ENCODE peak calls at places on chromosomes 13 and 19, in four cellular contexts. O, Q, R and X are unnamed samples.

GRCh38 chr19:44753932-44754742 is 5.6 kb downstream of the BCL3 start:
- DNase-seq in Q (peak), O (peak), R (peak), X (no peak)

GRCh38 chr19:53583181-53583580 is 45.2 kb downstream of the ZNF331 start:
- DNase-seq in R (no peak), Q (no peak), O (no peak), X (no peak)

GRCh38 chr19:50838239-50838638 is 4.9 kb upstream of the KLK15 start:
- DNase-seq in O (no peak), R (peak), Q (no peak), X (no peak)

GRCh38 chr19:54035215-54036178 is 28.2 kb downstream of the VSTM1 start:
- DNase-seq in O (no peak), R (peak), Q (no peak), X (no peak)

GRCh38 chr13:23440821-23441608 is 7.5 kb upstream of the SACS start:
- DNase-seq in R (no peak), O (no peak), Q (no peak), X (no peak)

GRCh38 chr19:29002336-29002735 is 210.6 kb downstream of the UQCRFS1 start:
- DNase-seq in O (no peak), R (no peak), Q (no peak), X (no peak)

GRCh38 chr13:32734511-32734910 is 148.3 kb downstream of the PDS5B start:
- DNase-seq in Q (no peak), O (peak), R (no peak), X (no peak)

GRCh38 chr19:7869453-7869909 is 4.7 kb downstream of the PRR36 start:
- DNase-seq in Q (peak), R (peak), O (peak), X (peak)

GRCh38 chr19:34926685-34927375 is at the start of gene ZNF30:
- DNase-seq in R (peak), Q (peak), O (peak), X (peak)

GRCh38 chr19:55355213-55355821 is 798 bp upstream of the COX6B2 start:
- DNase-seq in O (no peak), Q (no peak), R (peak), X (no peak)

GRCh38 chr19:1650627-1651009 is 1.8 kb downstream of the TCF3 start:
- DNase-seq in O (peak), R (peak), Q (peak), X (no peak)

GRCh38 chr13:71587193-71587592 is 279.8 kb downstream of the DACH1 start:
- DNase-seq in R (no peak), O (no peak), Q (no peak), X (no peak)

GRCh38 chr19:516884-517424 is 9.7 kb downstream of the TPGS1 start:
- DNase-seq in R (no peak), O (no peak), Q (no peak), X (no peak)

GRCh38 chr13:89982406-89983085 is 1364.9 kb upstream of the MIR17HG start:
- DNase-seq in R (no peak), O (no peak), Q (no peak), X (no peak)

GRCh38 chr19:6108721-6109633 is 1.3 kb downstream of the RFX2 start:
- DNase-seq in O (no peak), R (peak), Q (peak), X (no peak)

GRCh38 chr13:80342541-80343371 is 1.8 kb upstream of the SPRY2 start:
- DNase-seq in O (peak), Q (peak), R (peak), X (no peak)

GRCh38 chr19:29574518-29574917 is 31.6 kb upstream of the POP4 start:
- DNase-seq in O (no peak), R (no peak), Q (no peak), X (no peak)

GRCh38 chr19:8208119-8208709 is 956 bp upstream of the CERS4 start:
- DNase-seq in O (no peak), Q (no peak), R (peak), X (no peak)

GRCh38 chr19:49128545-49129237 is 9.3 kb downstream of the PPFIA3 start:
- DNase-seq in R (no peak), O (no peak), Q (no peak), X (no peak)

GRCh38 chr19:29745253-29745652 is 30.2 kb upstream of the C19orf12 start:
- DNase-seq in Q (peak), O (peak), R (peak), X (no peak)

GRCh38 chr19:1736916-1737315 is 16.4 kb upstream of the ONECUT3 start:
- DNase-seq in Q (no peak), O (no peak), R (peak), X (no peak)

GRCh38 chr13:75544681-75545333 is 4.8 kb upstream of the UCHL3 start:
- DNase-seq in Q (no peak), O (no peak), R (no peak), X (no peak)

GRCh38 chr13:48493076-48493765 is 39.7 kb downstream of the RCBTB2 start:
- DNase-seq in O (no peak), R (no peak), Q (no peak), X (no peak)

GRCh38 chr19:17125728-17126677 is 50.4 kb downstream of the MYO9B start:
- DNase-seq in Q (peak), R (no peak), O (no peak), X (peak)

GRCh38 chr19:55611300-55611982 is 6.0 kb downstream of the ZNF865 start:
- DNase-seq in O (no peak), Q (no peak), R (no peak), X (no peak)

GRCh38 chr13:77698211-77699058 is 948 bp downstream of the SLAIN1 start:
- DNase-seq in Q (peak), O (peak), R (peak), X (no peak)

GRCh38 chr19:49111218-49111998 is 2.8 kb upstream of the LIN7B start:
- DNase-seq in R (no peak), Q (no peak), O (no peak), X (no peak)

DNA sequence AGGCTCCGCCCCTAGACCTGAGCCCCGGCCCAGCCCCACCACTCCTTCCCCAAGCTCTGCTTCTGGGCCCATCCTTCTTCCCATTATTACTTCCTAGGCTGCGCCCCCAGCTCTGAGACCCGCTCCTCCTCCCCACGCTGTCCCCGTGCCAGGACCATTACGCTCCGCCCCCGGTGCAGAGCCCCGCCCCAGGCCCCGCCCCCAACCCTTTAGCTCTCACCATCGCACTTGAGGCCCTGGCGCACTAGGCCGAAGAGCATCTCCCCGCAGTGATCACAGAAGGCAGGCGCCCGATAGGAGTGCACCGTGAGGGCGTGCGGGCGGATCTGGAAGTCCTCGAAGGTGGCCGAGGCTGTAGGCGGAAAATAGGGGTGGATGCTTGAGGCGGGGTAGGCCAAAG is 6.2 kb downstream of the PRKD2 start:
- DNase-seq in R (peak), O (no peak), Q (no peak), X (no peak)
- H3K4me3 ChIP-seq in R (no peak), O (no peak), Q (no peak), X (no peak)

GRCh38 chr19:38838208-38838985 is 6.8 kb upstream of the ECH1 start:
- DNase-seq in O (no peak), Q (peak), R (no peak), X (no peak)
- TF ChIP-seq CTCF in O (no peak), Q (no peak), R (no peak), X (no peak)

GRCh38 chr19:14758816-14759215 is 19.5 kb downstream of the ADGRE2 start:
- DNase-seq in Q (peak), R (peak), O (no peak), X (no peak)
- H3K4me3 ChIP-seq in Q (no peak), R (peak), O (no peak), X (no peak)

DNA sequence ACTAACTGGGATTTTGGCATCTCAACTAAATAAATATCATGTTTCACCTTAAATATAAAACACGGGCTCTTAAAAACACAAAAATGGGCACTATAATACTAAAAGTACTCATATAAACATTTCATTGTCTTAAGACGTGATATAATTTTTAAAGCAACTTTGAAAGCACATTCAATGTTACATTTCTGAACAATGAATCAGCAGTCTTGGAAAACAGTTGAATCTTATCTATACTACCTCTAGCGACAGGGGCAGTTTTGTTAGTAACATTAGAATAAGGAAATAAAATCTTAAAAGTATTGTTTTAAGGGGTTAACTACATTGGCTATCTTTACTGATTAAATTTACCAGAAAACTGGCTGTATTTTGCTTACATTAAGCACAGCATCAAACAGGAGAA is 156.9 kb downstream of the UGGT2 start:
- DNase-seq in Q (no peak), R (no peak), O (no peak), X (no peak)
- TF ChIP-seq CTCF in Q (no peak), R (no peak), O (no peak), X (no peak)

DNA sequence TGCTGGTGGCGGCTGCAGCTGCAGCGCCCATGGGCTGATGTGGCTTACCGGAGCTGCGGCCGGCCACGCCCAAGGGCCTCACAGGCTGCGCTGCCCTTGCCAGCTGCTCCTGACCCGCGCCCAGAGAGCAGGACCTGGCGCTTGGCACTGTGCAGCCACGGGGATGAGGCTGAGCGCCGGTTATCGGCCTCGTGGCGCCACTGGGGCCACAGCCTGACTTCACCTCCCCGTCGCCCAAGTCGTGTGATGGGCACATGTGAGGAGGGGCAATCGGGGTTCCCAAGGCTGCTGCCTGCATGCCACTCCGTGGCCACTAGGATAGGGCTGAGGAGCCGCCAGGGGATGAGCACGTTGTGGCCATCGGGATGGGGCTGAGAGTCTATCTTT is 77.2 kb upstream of the PABPC3 start:
- DNase-seq in O (no peak), R (peak), Q (no peak), X (no peak)
- H3K4me3 ChIP-seq in O (peak), R (peak), Q (peak), X (peak)

DNA sequence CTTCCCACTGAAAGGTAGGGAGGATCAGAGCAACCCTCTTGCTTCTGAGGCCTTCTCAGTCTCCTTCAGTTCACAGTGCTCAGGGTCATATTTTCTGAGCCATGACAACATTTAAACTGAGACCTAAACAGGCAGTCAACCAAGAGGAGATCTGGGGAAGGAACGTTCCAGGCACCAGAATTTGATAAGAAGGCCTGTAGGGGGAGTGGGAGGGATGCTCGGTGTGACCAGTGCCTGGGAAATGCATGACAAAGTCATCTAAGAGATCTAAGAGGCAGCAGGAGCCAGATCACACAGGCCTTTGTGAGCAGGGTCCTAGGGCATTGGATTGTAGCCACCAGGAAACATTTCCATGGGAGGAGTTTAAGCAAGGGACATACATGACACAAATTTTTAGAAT is 71.6 kb downstream of the SHISA2 start:
- DNase-seq in O (peak), R (peak), Q (no peak), X (no peak)
- TF ChIP-seq CTCF in O (peak), R (peak), Q (no peak), X (peak)

GRCh38 chr13:43786472-43786765 is 353 bp downstream of the ENOX1 start:
- DNase-seq in Q (no peak), O (no peak), R (no peak), X (no peak)
- H3K4me3 ChIP-seq in Q (peak), O (peak), R (peak), X (peak)

GRCh38 chr19:14091086-14091884 is 734 bp upstream of the SAMD1 start:
- DNase-seq in O (no peak), R (no peak), Q (peak), X (no peak)
- TF ChIP-seq CTCF in O (peak), R (peak), Q (peak), X (peak)